ENCODE peak calls at places on chromosome 14, in eight cellular contexts. One of them, this sample, is unnamed.

GRCh38 chr14:23402296-23403138 is 5.6 kb downstream of the MYH6 start:
- DNase-seq in PC-9: no peak
- DNase-seq in astrocyte: no peak
- DNase-seq in HL-60: no peak
- DNase-seq in astrocyte of the cerebellum: no peak
- DNase-seq in fibroblast of the aortic adventitia: no peak
- DNase-seq in AG09309: no peak
- DNase-seq in lower lobe of right lung: no peak
- DNase-seq in this sample: no peak

GRCh38 chr14:104135121-104135903 is 3.1 kb upstream of the KIF26A start:
- DNase-seq in astrocyte of the cerebellum: no peak
- DNase-seq in PC-9: no peak
- DNase-seq in lower lobe of right lung: peak; percentile 42
- DNase-seq in astrocyte: no peak
- DNase-seq in AG09309: no peak
- DNase-seq in fibroblast of the aortic adventitia: no peak
- DNase-seq in HL-60: no peak
- DNase-seq in this sample: no peak

GRCh38 chr14:92677087-92677668 is 71.2 kb downstream of the LGMN start:
- DNase-seq in astrocyte of the cerebellum: no peak
- DNase-seq in astrocyte: no peak
- DNase-seq in fibroblast of the aortic adventitia: no peak
- DNase-seq in lower lobe of right lung: no peak
- DNase-seq in HL-60: no peak
- DNase-seq in PC-9: no peak
- DNase-seq in AG09309: no peak
- DNase-seq in this sample: no peak

GRCh38 chr14:79077096-79077495 is 906.9 kb downstream of the NRXN3 start:
- DNase-seq in lower lobe of right lung: no peak
- DNase-seq in PC-9: no peak
- DNase-seq in astrocyte of the cerebellum: no peak
- DNase-seq in HL-60: no peak
- DNase-seq in AG09309: no peak
- DNase-seq in astrocyte: no peak
- DNase-seq in fibroblast of the aortic adventitia: no peak
- DNase-seq in this sample: peak; percentile 12

GRCh38 chr14:63712123-63712522 is 15.7 kb downstream of the SGPP1 start:
- DNase-seq in PC-9: no peak
- DNase-seq in AG09309: no peak
- DNase-seq in astrocyte of the cerebellum: no peak
- DNase-seq in lower lobe of right lung: no peak
- DNase-seq in astrocyte: no peak
- DNase-seq in fibroblast of the aortic adventitia: no peak
- DNase-seq in HL-60: no peak
- DNase-seq in this sample: no peak

GRCh38 chr14:23285530-23286019 is 357 bp downstream of the HOMEZ start:
- DNase-seq in astrocyte of the cerebellum: no peak
- DNase-seq in lower lobe of right lung: no peak
- DNase-seq in PC-9: no peak
- DNase-seq in fibroblast of the aortic adventitia: no peak
- DNase-seq in AG09309: no peak
- DNase-seq in HL-60: no peak
- DNase-seq in astrocyte: no peak
- DNase-seq in this sample: no peak

GRCh38 chr14:103151270-103151933 is 28.1 kb downstream of the TNFAIP2 start:
- DNase-seq in fibroblast of the aortic adventitia: no peak
- DNase-seq in HL-60: no peak
- DNase-seq in astrocyte of the cerebellum: no peak
- DNase-seq in PC-9: no peak
- DNase-seq in AG09309: no peak
- DNase-seq in lower lobe of right lung: no peak
- DNase-seq in astrocyte: no peak
- DNase-seq in this sample: no peak

GRCh38 chr14:99271951-99272668 is at the start of gene BCL11B:
- DNase-seq in PC-9: no peak
- DNase-seq in AG09309: peak; percentile 16
- DNase-seq in fibroblast of the aortic adventitia: peak; percentile 73
- DNase-seq in lower lobe of right lung: peak; percentile 72
- DNase-seq in astrocyte: peak; percentile 76
- DNase-seq in astrocyte of the cerebellum: peak; percentile 81
- DNase-seq in HL-60: peak; percentile 67
- DNase-seq in this sample: peak; percentile 86

GRCh38 chr14:99579903-99580570 is 24.0 kb downstream of the CCDC85C start:
- DNase-seq in lower lobe of right lung: peak; percentile 70
- DNase-seq in PC-9: peak; percentile 85
- DNase-seq in astrocyte of the cerebellum: peak; percentile 56
- DNase-seq in HL-60: no peak
- DNase-seq in fibroblast of the aortic adventitia: peak; percentile 76
- DNase-seq in astrocyte: peak; percentile 95
- DNase-seq in AG09309: no peak
- DNase-seq in this sample: no peak

GRCh38 chr14:66717571-66718140 is 209.7 kb downstream of the GPHN start:
- DNase-seq in astrocyte: no peak
- DNase-seq in AG09309: no peak
- DNase-seq in lower lobe of right lung: no peak
- DNase-seq in fibroblast of the aortic adventitia: no peak
- DNase-seq in astrocyte of the cerebellum: no peak
- DNase-seq in PC-9: no peak
- DNase-seq in HL-60: no peak
- DNase-seq in this sample: no peak

GRCh38 chr14:50059773-50060629 is 56.4 kb downstream of the VCPKMT start:
- DNase-seq in PC-9: no peak
- DNase-seq in astrocyte: no peak
- DNase-seq in fibroblast of the aortic adventitia: no peak
- DNase-seq in HL-60: no peak
- DNase-seq in lower lobe of right lung: no peak
- DNase-seq in AG09309: no peak
- DNase-seq in astrocyte of the cerebellum: no peak
- DNase-seq in this sample: no peak

GRCh38 chr14:51534623-51535022 is 117.1 kb upstream of the FRMD6 start:
- DNase-seq in astrocyte: peak; percentile 51
- DNase-seq in PC-9: peak; percentile 87
- DNase-seq in fibroblast of the aortic adventitia: no peak
- DNase-seq in astrocyte of the cerebellum: no peak
- DNase-seq in lower lobe of right lung: no peak
- DNase-seq in HL-60: no peak
- DNase-seq in AG09309: no peak
- DNase-seq in this sample: peak; percentile 51

GRCh38 chr14:87629788-87630187 is 363.2 kb downstream of the GALC start:
- DNase-seq in fibroblast of the aortic adventitia: no peak
- DNase-seq in astrocyte of the cerebellum: no peak
- DNase-seq in PC-9: no peak
- DNase-seq in astrocyte: no peak
- DNase-seq in lower lobe of right lung: no peak
- DNase-seq in HL-60: no peak
- DNase-seq in AG09309: no peak
- DNase-seq in this sample: no peak

GRCh38 chr14:104357689-104358527 is 219.5 kb downstream of the KIF26A start:
- DNase-seq in astrocyte: no peak
- DNase-seq in AG09309: no peak
- DNase-seq in astrocyte of the cerebellum: no peak
- DNase-seq in HL-60: no peak
- DNase-seq in fibroblast of the aortic adventitia: no peak
- DNase-seq in PC-9: no peak
- DNase-seq in lower lobe of right lung: peak; percentile 33
- DNase-seq in this sample: no peak

GRCh38 chr14:38250316-38250715 is 5.6 kb downstream of the CLEC14A start:
- DNase-seq in HL-60: no peak
- DNase-seq in astrocyte of the cerebellum: no peak
- DNase-seq in fibroblast of the aortic adventitia: no peak
- DNase-seq in PC-9: no peak
- DNase-seq in AG09309: no peak
- DNase-seq in astrocyte: no peak
- DNase-seq in lower lobe of right lung: no peak
- DNase-seq in this sample: no peak

GRCh38 chr14:67883717-67884116 is 64.1 kb downstream of the RAD51B start:
- DNase-seq in fibroblast of the aortic adventitia: peak; percentile 59
- DNase-seq in astrocyte: no peak
- DNase-seq in astrocyte of the cerebellum: no peak
- DNase-seq in AG09309: peak; percentile 3
- DNase-seq in PC-9: no peak
- DNase-seq in lower lobe of right lung: no peak
- DNase-seq in HL-60: no peak
- DNase-seq in this sample: peak; percentile 8

GRCh38 chr14:99575043-99576023 is 28.7 kb downstream of the CCDC85C start:
- DNase-seq in lower lobe of right lung: peak; percentile 89
- DNase-seq in HL-60: no peak
- DNase-seq in AG09309: no peak
- DNase-seq in astrocyte: peak; percentile 42
- DNase-seq in astrocyte of the cerebellum: no peak
- DNase-seq in fibroblast of the aortic adventitia: peak; percentile 19
- DNase-seq in PC-9: peak; percentile 79
- DNase-seq in this sample: peak; percentile 86

GRCh38 chr14:26255213-26255612 is 342.6 kb downstream of the NOVA1 start:
- DNase-seq in astrocyte: peak; percentile 0
- DNase-seq in HL-60: no peak
- DNase-seq in astrocyte of the cerebellum: no peak
- DNase-seq in lower lobe of right lung: no peak
- DNase-seq in PC-9: no peak
- DNase-seq in fibroblast of the aortic adventitia: peak; percentile 70
- DNase-seq in AG09309: no peak
- DNase-seq in this sample: peak; percentile 8

GRCh38 chr14:22764382-22764781 is 2.1 kb upstream of the OXA1L start:
- DNase-seq in AG09309: no peak
- DNase-seq in HL-60: no peak
- DNase-seq in astrocyte of the cerebellum: no peak
- DNase-seq in PC-9: no peak
- DNase-seq in astrocyte: no peak
- DNase-seq in lower lobe of right lung: no peak
- DNase-seq in fibroblast of the aortic adventitia: no peak
- DNase-seq in this sample: no peak

GRCh38 chr14:100900837-100901390 is 2.6 kb downstream of the RTL1 start:
- DNase-seq in lower lobe of right lung: peak; percentile 39
- DNase-seq in astrocyte of the cerebellum: no peak
- DNase-seq in HL-60: no peak
- DNase-seq in PC-9: peak; percentile 10
- DNase-seq in fibroblast of the aortic adventitia: no peak
- DNase-seq in astrocyte: no peak
- DNase-seq in AG09309: no peak
- DNase-seq in this sample: peak; percentile 35
- TF ChIP-seq CTCF in lower lobe of right lung: peak; percentile 16
- TF ChIP-seq CTCF in astrocyte of the cerebellum: peak; percentile 39
- TF ChIP-seq CTCF in HL-60: no peak
- TF ChIP-seq CTCF in PC-9: no peak
- TF ChIP-seq CTCF in fibroblast of the aortic adventitia: peak; percentile 4
- TF ChIP-seq CTCF in astrocyte: peak; percentile 21
- TF ChIP-seq CTCF in AG09309: peak; percentile 32
- TF ChIP-seq CTCF in this sample: peak; percentile 40

GRCh38 chr14:60721331-60722162 is 2.6 kb downstream of the SIX4 start:
- DNase-seq in AG09309: no peak
- DNase-seq in astrocyte of the cerebellum: no peak
- DNase-seq in astrocyte: peak; percentile 71
- DNase-seq in lower lobe of right lung: peak; percentile 56
- DNase-seq in HL-60: no peak
- DNase-seq in PC-9: peak; percentile 69
- DNase-seq in fibroblast of the aortic adventitia: peak; percentile 46
- DNase-seq in this sample: peak; percentile 67
- TF ChIP-seq CTCF in AG09309: peak; percentile 45
- TF ChIP-seq CTCF in astrocyte of the cerebellum: peak; percentile 49
- TF ChIP-seq CTCF in astrocyte: no peak
- TF ChIP-seq CTCF in lower lobe of right lung: peak; percentile 30
- TF ChIP-seq CTCF in HL-60: peak; percentile 11
- TF ChIP-seq CTCF in PC-9: peak; percentile 58
- TF ChIP-seq CTCF in fibroblast of the aortic adventitia: peak; percentile 56
- TF ChIP-seq CTCF in this sample: peak; percentile 37

GRCh38 chr14:61569783-61570182 is 125.5 kb upstream of the HIF1A start:
- DNase-seq in HL-60: peak; percentile 96
- DNase-seq in AG09309: peak; percentile 98
- DNase-seq in astrocyte of the cerebellum: peak; percentile 82
- DNase-seq in astrocyte: peak; percentile 99
- DNase-seq in fibroblast of the aortic adventitia: peak; percentile 99
- DNase-seq in lower lobe of right lung: peak; percentile 79
- DNase-seq in PC-9: peak; percentile 78
- DNase-seq in this sample: peak; percentile 98

GRCh38 chr14:61569308-61569707 is 126.0 kb upstream of the HIF1A start:
- DNase-seq in lower lobe of right lung: no peak
- DNase-seq in AG09309: no peak
- DNase-seq in PC-9: no peak
- DNase-seq in astrocyte: no peak
- DNase-seq in HL-60: no peak
- DNase-seq in astrocyte of the cerebellum: no peak
- DNase-seq in fibroblast of the aortic adventitia: no peak
- DNase-seq in this sample: no peak

GRCh38 chr14:61570188-61570960 is 124.9 kb upstream of the HIF1A start:
- DNase-seq in AG09309: no peak
- DNase-seq in fibroblast of the aortic adventitia: peak; percentile 75
- DNase-seq in astrocyte of the cerebellum: no peak
- DNase-seq in lower lobe of right lung: no peak
- DNase-seq in PC-9: peak; percentile 51
- DNase-seq in HL-60: no peak
- DNase-seq in astrocyte: peak; percentile 91
- DNase-seq in this sample: no peak

GRCh38 chr14:61567838-61568571 is 127.3 kb upstream of the HIF1A start:
- DNase-seq in AG09309: no peak
- DNase-seq in lower lobe of right lung: no peak
- DNase-seq in fibroblast of the aortic adventitia: no peak
- DNase-seq in astrocyte of the cerebellum: no peak
- DNase-seq in HL-60: peak; percentile 76
- DNase-seq in PC-9: no peak
- DNase-seq in astrocyte: no peak
- DNase-seq in this sample: no peak

DNA sequence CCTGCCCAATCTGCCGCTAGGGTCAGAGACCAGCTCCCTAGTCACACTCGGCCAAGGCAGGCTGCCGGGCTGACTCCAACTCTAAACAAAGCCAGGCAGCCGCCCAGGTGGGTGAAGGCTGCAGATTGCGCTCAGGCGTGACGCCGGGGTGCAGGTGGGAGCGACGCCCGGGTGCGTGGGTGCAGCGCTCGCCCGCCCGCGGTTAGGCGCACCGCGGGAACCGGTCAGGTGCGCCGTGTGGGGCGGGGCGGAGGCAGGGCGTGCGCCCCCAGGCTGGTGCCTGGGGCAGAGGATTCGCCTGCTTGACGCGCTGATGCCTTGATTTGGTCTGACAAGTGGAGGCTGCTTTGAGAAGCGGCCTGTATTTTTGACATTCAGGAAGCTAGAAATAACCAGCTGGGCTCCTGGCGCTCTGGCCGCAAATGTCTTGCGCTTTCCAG is 126.7 kb upstream of the HIF1A start:
- DNase-seq in astrocyte: no peak
- DNase-seq in astrocyte of the cerebellum: no peak
- DNase-seq in lower lobe of right lung: peak; percentile 65
- DNase-seq in AG09309: no peak
- DNase-seq in HL-60: peak; percentile 39
- DNase-seq in PC-9: peak; percentile 75
- DNase-seq in fibroblast of the aortic adventitia: no peak
- DNase-seq in this sample: peak; percentile 69
- TF ChIP-seq CTCF in astrocyte: no peak
- TF ChIP-seq CTCF in astrocyte of the cerebellum: peak; percentile 13
- TF ChIP-seq CTCF in lower lobe of right lung: no peak
- TF ChIP-seq CTCF in AG09309: no peak
- TF ChIP-seq CTCF in HL-60: no peak
- TF ChIP-seq CTCF in PC-9: no peak
- TF ChIP-seq CTCF in fibroblast of the aortic adventitia: no peak
- TF ChIP-seq CTCF in this sample: peak; percentile 7

DNA sequence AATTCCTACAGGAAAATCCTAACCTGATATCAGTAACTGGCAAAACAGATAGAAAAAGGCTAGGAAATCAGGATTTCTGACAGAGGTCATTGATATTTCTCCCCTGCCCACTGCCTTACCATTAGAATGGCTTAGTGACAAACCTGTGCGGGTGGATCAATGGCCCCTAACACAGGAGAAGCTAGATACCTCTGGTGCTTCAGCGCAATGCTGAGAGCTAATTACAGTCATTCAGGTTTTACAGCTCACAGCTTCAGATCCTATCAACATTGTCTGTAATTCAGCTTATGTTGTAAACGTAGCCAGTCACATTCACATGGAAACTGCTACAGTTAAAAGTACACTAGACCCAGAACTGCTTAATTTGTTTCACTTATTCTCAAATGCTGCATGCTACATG is 17.4 kb upstream of the SLC10A1 start:
- DNase-seq in HL-60: no peak
- DNase-seq in astrocyte of the cerebellum: no peak
- DNase-seq in astrocyte: no peak
- DNase-seq in PC-9: no peak
- DNase-seq in fibroblast of the aortic adventitia: no peak
- DNase-seq in lower lobe of right lung: no peak
- DNase-seq in AG09309: no peak
- DNase-seq in this sample: no peak
- TF ChIP-seq CTCF in HL-60: no peak
- TF ChIP-seq CTCF in astrocyte of the cerebellum: no peak
- TF ChIP-seq CTCF in astrocyte: no peak
- TF ChIP-seq CTCF in PC-9: no peak
- TF ChIP-seq CTCF in fibroblast of the aortic adventitia: no peak
- TF ChIP-seq CTCF in lower lobe of right lung: no peak
- TF ChIP-seq CTCF in AG09309: no peak
- TF ChIP-seq CTCF in this sample: no peak